ENCODE peak calls at places on chromosomes 16 and 17, in five cellular contexts. Y is choroid plexus epithelial cell, J is NCI-H1105, N is astrocyte of the spinal cord, G is Caco-2. U is an unnamed sample.

GRCh38 chr16:85508993-85509392 is 104.1 kb upstream of the GSE1 start:
- DNase-seq in Y (no peak), J (no peak), N (no peak), G (no peak), U (no peak)

GRCh38 chr17:62720126-62720850 is 87.8 kb downstream of the MARCHF10 start:
- DNase-seq in Y (no peak), J (no peak), N (no peak), G (no peak), U (no peak)

GRCh38 chr17:48646183-48647102 is 20.3 kb upstream of the HOXB9 start:
- DNase-seq in Y (no peak), J (peak; percentile 40), N (peak; percentile 39), G (peak; percentile 82), U (peak; percentile 74)

GRCh38 chr16:29789775-29790182 is 772 bp upstream of the KIF22 start:
- DNase-seq in Y (no peak), J (no peak), N (no peak), G (no peak), U (peak; percentile 49)

GRCh38 chr16:81151648-81152047 is 55.5 kb upstream of the GCSH start:
- DNase-seq in Y (no peak), J (no peak), N (no peak), G (no peak), U (no peak)

GRCh38 chr17:27810902-27811557 is 10.7 kb upstream of the NOS2 start:
- DNase-seq in Y (no peak), J (no peak), N (no peak), G (no peak), U (no peak)

GRCh38 chr16:77213542-77214108 is 14.4 kb downstream of the SYCE1L start:
- DNase-seq in Y (peak; percentile 67), J (no peak), N (peak; percentile 88), G (no peak), U (peak; percentile 23)

GRCh38 chr16:9469512-9469911 is 378.1 kb downstream of the HAPSTR1 start:
- DNase-seq in Y (peak; percentile 4), J (no peak), N (no peak), G (peak; percentile 47), U (no peak)

GRCh38 chr17:61219460-61219859 is 180.2 kb upstream of the TBX2 start:
- DNase-seq in Y (peak; percentile 61), J (no peak), N (no peak), G (no peak), U (no peak)

GRCh38 chr17:6823011-6823442 is 8.5 kb downstream of the TEKT1 start:
- DNase-seq in Y (peak; percentile 85), J (no peak), N (peak; percentile 34), G (no peak), U (no peak)

GRCh38 chr16:73048292-73049050 is 543 bp upstream of the ZFHX3 start:
- DNase-seq in Y (no peak), J (no peak), N (no peak), G (peak; percentile 92), U (peak; percentile 32)

GRCh38 chr16:4976611-4977145 is 18.5 kb downstream of the SEC14L5 start:
- DNase-seq in Y (no peak), J (no peak), N (no peak), G (no peak), U (peak; percentile 78)

GRCh38 chr17:9259419-9259818 is 238.1 kb downstream of the NTN1 start:
- DNase-seq in Y (no peak), J (no peak), N (no peak), G (no peak), U (peak; percentile 60)

GRCh38 chr16:88549671-88550643 is 20.2 kb upstream of the ZC3H18 start:
- DNase-seq in Y (no peak), J (no peak), N (no peak), G (no peak), U (no peak)

GRCh38 chr17:70622382-70623260 is 453.3 kb downstream of the KCNJ2 start:
- DNase-seq in Y (peak; percentile 71), J (peak; percentile 41), N (peak; percentile 58), G (peak; percentile 50), U (peak; percentile 37)

GRCh38 chr17:82008941-82009405 is 13.7 kb downstream of the CENPX start:
- DNase-seq in Y (no peak), J (no peak), N (no peak), G (no peak), U (no peak)